ENCODE peak calls at places on chromosomes 3 and 15, in nine cellular contexts. S, V, I, T, H, O, K, J and W are unnamed samples.

GRCh38 chr3:32285910-32286309 is 47.4 kb downstream of the CMTM8 start:
- DNase-seq in S (no peak), V (no peak), I (no peak), T (no peak), H (no peak), O (no peak), K (no peak), J (no peak), W (no peak)

GRCh38 chr3:27022096-27022761 is 347.0 kb downstream of the NEK10 start:
- DNase-seq in S (no peak), V (no peak), I (no peak), T (no peak), H (no peak), O (no peak), K (no peak), J (no peak), W (no peak)

GRCh38 chr3:101950510-101950909 is 101.2 kb downstream of the NFKBIZ start:
- DNase-seq in S (peak), V (no peak), I (no peak), T (peak), H (peak), O (peak), K (no peak), J (peak), W (peak)

GRCh38 chr3:42097166-42097946 is 6.2 kb downstream of the TRAK1 start:
- DNase-seq in S (no peak), V (no peak), I (no peak), T (peak), H (peak), O (peak), K (no peak), J (peak), W (no peak)

GRCh38 chr3:34107669-34108068 is 309.2 kb downstream of the PDCD6IP start:
- DNase-seq in S (no peak), V (no peak), I (no peak), T (no peak), H (no peak), O (no peak), K (no peak), J (no peak), W (no peak)

GRCh38 chr15:38398134-38398533 is 55.8 kb upstream of the FAM98B start:
- DNase-seq in S (peak), V (no peak), I (no peak), T (peak), H (peak), O (peak), K (peak), J (no peak), W (peak)

GRCh38 chr3:42031808-42032475 is 59.2 kb upstream of the TRAK1 start:
- DNase-seq in S (no peak), V (no peak), I (no peak), T (no peak), H (peak), O (no peak), K (no peak), J (no peak), W (no peak)

GRCh38 chr3:46056686-46057085 is 29.4 kb upstream of the XCR1 start:
- DNase-seq in S (no peak), V (no peak), I (no peak), T (no peak), H (no peak), O (no peak), K (no peak), J (no peak), W (no peak)

GRCh38 chr3:143294183-143294582 is 174.6 kb downstream of the CHST2 start:
- DNase-seq in S (no peak), V (no peak), I (no peak), T (no peak), H (no peak), O (no peak), K (no peak), J (no peak), W (no peak)

GRCh38 chr3:80470433-80470832 is 702.6 kb upstream of the ROBO1 start:
- DNase-seq in S (no peak), V (no peak), I (no peak), T (no peak), H (no peak), O (no peak), K (no peak), J (no peak), W (no peak)

GRCh38 chr3:16838561-16838960 is 46.2 kb upstream of the PLCL2 start:
- DNase-seq in S (no peak), V (no peak), I (no peak), T (no peak), H (no peak), O (no peak), K (no peak), J (no peak), W (no peak)

GRCh38 chr15:30990036-30990435 is 1.4 kb downstream of the MTMR10 start:
- DNase-seq in S (peak), V (no peak), I (no peak), T (peak), H (peak), O (no peak), K (peak), J (peak), W (no peak)

GRCh38 chr3:155771126-155771525 is 26.3 kb upstream of the PLCH1 start:
- DNase-seq in S (no peak), V (no peak), I (no peak), T (no peak), H (peak), O (no peak), K (no peak), J (no peak), W (no peak)

GRCh38 chr15:63041982-63042878 is at the start of gene TPM1:
- DNase-seq in S (peak), V (no peak), I (peak), T (peak), H (peak), O (peak), K (peak), J (peak), W (peak)

GRCh38 chr15:57251308-57251707 is 125.0 kb upstream of the CGNL1 start:
- DNase-seq in S (no peak), V (no peak), I (no peak), T (peak), H (peak), O (no peak), K (no peak), J (no peak), W (no peak)

GRCh38 chr3:124322966-124323365 is 331.0 kb upstream of the ROPN1 start:
- DNase-seq in S (no peak), V (peak), I (no peak), T (no peak), H (no peak), O (no peak), K (no peak), J (no peak), W (no peak)

GRCh38 chr3:94420941-94421340 is 358.1 kb downstream of the NSUN3 start:
- DNase-seq in S (no peak), V (no peak), I (no peak), T (peak), H (peak), O (no peak), K (no peak), J (no peak), W (no peak)

GRCh38 chr3:170079466-170080165 is 41.8 kb downstream of the GPR160 start:
- DNase-seq in S (no peak), V (no peak), I (no peak), T (no peak), H (peak), O (no peak), K (no peak), J (no peak), W (peak)

GRCh38 chr3:100972867-100973266 is 20.4 kb downstream of the ABI3BP start:
- DNase-seq in S (peak), V (no peak), I (no peak), T (peak), H (peak), O (no peak), K (no peak), J (no peak), W (no peak)

GRCh38 chr3:113261996-113262665 is 50.8 kb downstream of the BOC start:
- DNase-seq in S (no peak), V (no peak), I (no peak), T (peak), H (no peak), O (no peak), K (no peak), J (no peak), W (no peak)

GRCh38 chr15:88719654-88720053 is 80.8 kb downstream of the ISG20 start:
- DNase-seq in S (no peak), V (no peak), I (no peak), T (no peak), H (no peak), O (no peak), K (no peak), J (no peak), W (no peak)

GRCh38 chr15:56524915-56525314 is 60.0 kb upstream of the MNS1 start:
- DNase-seq in S (no peak), V (no peak), I (no peak), T (peak), H (peak), O (no peak), K (peak), J (no peak), W (peak)

GRCh38 chr3:157175678-157176077 is 15.7 kb upstream of the CCNL1 start:
- DNase-seq in S (peak), V (no peak), I (no peak), T (no peak), H (peak), O (no peak), K (no peak), J (peak), W (no peak)

GRCh38 chr3:114841515-114841914 is 305.6 kb downstream of the ZBTB20 start:
- DNase-seq in S (no peak), V (no peak), I (no peak), T (peak), H (peak), O (no peak), K (peak), J (no peak), W (no peak)

GRCh38 chr3:126777366-126777765 is 73.3 kb downstream of the CHCHD6 start:
- DNase-seq in S (no peak), V (no peak), I (no peak), T (no peak), H (no peak), O (no peak), K (no peak), J (no peak), W (no peak)

GRCh38 chr15:74432968-74433591 is 678 bp downstream of the SEMA7A start:
- DNase-seq in S (no peak), V (no peak), I (no peak), T (no peak), H (peak), O (no peak), K (no peak), J (peak), W (no peak)

GRCh38 chr15:68791431-68792283 is 29.0 kb downstream of the ANP32A start:
- DNase-seq in S (no peak), V (no peak), I (no peak), T (no peak), H (no peak), O (no peak), K (no peak), J (peak), W (no peak)

GRCh38 chr15:33551860-33552259 is 241.1 kb downstream of the RYR3 start:
- DNase-seq in S (no peak), V (no peak), I (no peak), T (no peak), H (no peak), O (no peak), K (no peak), J (no peak), W (no peak)

GRCh38 chr15:34665498-34666116 is 82.2 kb upstream of the GOLGA8B start:
- DNase-seq in S (no peak), V (no peak), I (no peak), T (no peak), H (no peak), O (no peak), K (no peak), J (no peak), W (no peak)

GRCh38 chr3:98730338-98730737 is 32.8 kb upstream of the ST3GAL6 start:
- DNase-seq in S (no peak), V (no peak), I (no peak), T (no peak), H (no peak), O (no peak), K (peak), J (peak), W (peak)

GRCh38 chr15:74525946-74526345 is 15.1 kb upstream of the ARID3B start:
- DNase-seq in S (peak), V (no peak), I (no peak), T (peak), H (peak), O (no peak), K (peak), J (no peak), W (no peak)